ENCODE peak calls at places on chromosomes 3 and 15, in nine cellular contexts. E is cardiac muscle cell; J is heart left ventricle; M is aorta; R is tibial artery; O is colonic mucosa; K is CD8-positive, alpha-beta memory T cell; S is uterus; X is effector memory CD4-positive, alpha-beta T cell. Y is an unnamed sample.

GRCh38 chr3:31377045-31377642 is 155.6 kb upstream of the STT3B start:
- DNase-seq in E (no peak), J (no peak), M (no peak), R (no peak), O (no peak), K (no peak), S (no peak), X (peak), Y (no peak)

GRCh38 chr3:58952128-58952917 is 97.5 kb downstream of the CFAP20DC start:
- DNase-seq in E (no peak), J (no peak), M (no peak), R (no peak), O (no peak), K (no peak), S (no peak), X (no peak), Y (no peak)

GRCh38 chr15:31302778-31303433 is 23.7 kb upstream of the KLF13 start:
- DNase-seq in E (no peak), J (peak), M (no peak), R (peak), O (no peak), K (no peak), S (no peak), X (no peak), Y (no peak)

GRCh38 chr3:23241256-23241655 is 38.1 kb downstream of the UBE2E2 start:
- DNase-seq in E (no peak), J (no peak), M (no peak), R (no peak), O (no peak), K (no peak), S (no peak), X (no peak), Y (no peak)

GRCh38 chr15:101043011-101043410 is 123.9 kb downstream of the LRRK1 start:
- DNase-seq in E (no peak), J (peak), M (no peak), R (peak), O (no peak), K (no peak), S (no peak), X (no peak), Y (peak)

GRCh38 chr15:45138814-45139765 is 9.3 kb downstream of the DUOX1 start:
- DNase-seq in E (peak), J (no peak), M (peak), R (no peak), O (no peak), K (no peak), S (no peak), X (no peak), Y (peak)

GRCh38 chr3:39202094-39202493 is 9.7 kb upstream of the XIRP1 start:
- DNase-seq in E (peak), J (no peak), M (peak), R (no peak), O (peak), K (no peak), S (no peak), X (no peak), Y (no peak)

GRCh38 chr3:15360786-15361493 is 28.6 kb upstream of the SH3BP5 start:
- DNase-seq in E (no peak), J (no peak), M (no peak), R (no peak), O (no peak), K (no peak), S (no peak), X (no peak), Y (no peak)

GRCh38 chr3:95994338-95994737 is 820.1 kb upstream of the EPHA6 start:
- DNase-seq in E (no peak), J (no peak), M (no peak), R (no peak), O (no peak), K (no peak), S (no peak), X (no peak), Y (no peak)

GRCh38 chr15:74955796-74956647 is 550 bp downstream of the RPP25 start:
- DNase-seq in E (peak), J (peak), M (peak), R (peak), O (peak), K (peak), S (peak), X (peak), Y (peak)

GRCh38 chr15:67146214-67146613 is 80.8 kb downstream of the SMAD3 start:
- DNase-seq in E (no peak), J (peak), M (no peak), R (peak), O (peak), K (no peak), S (peak), X (no peak), Y (no peak)

GRCh38 chr3:69012111-69012835 is 1.2 kb downstream of the EOGT start:
- DNase-seq in E (no peak), J (peak), M (peak), R (peak), O (peak), K (no peak), S (peak), X (no peak), Y (peak)

GRCh38 chr3:95235916-95236315 is 1173.1 kb downstream of the NSUN3 start:
- DNase-seq in E (no peak), J (no peak), M (no peak), R (no peak), O (no peak), K (no peak), S (no peak), X (no peak), Y (no peak)

GRCh38 chr3:134803051-134803505 is 8.0 kb downstream of the EPHB1 start:
- DNase-seq in E (no peak), J (no peak), M (no peak), R (no peak), O (no peak), K (no peak), S (no peak), X (no peak), Y (no peak)

GRCh38 chr3:126112531-126113237 is 28.8 kb upstream of the SLC41A3 start:
- DNase-seq in E (no peak), J (peak), M (peak), R (peak), O (no peak), K (no peak), S (peak), X (no peak), Y (no peak)

GRCh38 chr15:36951747-36952247 is 148.6 kb downstream of the MEIS2 start:
- DNase-seq in E (peak), J (no peak), M (no peak), R (no peak), O (no peak), K (no peak), S (no peak), X (no peak), Y (no peak)

GRCh38 chr15:76105911-76106310 is 46.1 kb downstream of the TMEM266 start:
- DNase-seq in E (no peak), J (no peak), M (no peak), R (no peak), O (no peak), K (no peak), S (no peak), X (no peak), Y (no peak)

GRCh38 chr3:88795502-88795901 is 311.9 kb upstream of the EPHA3 start:
- DNase-seq in E (no peak), J (no peak), M (no peak), R (no peak), O (no peak), K (no peak), S (no peak), X (no peak), Y (no peak)

GRCh38 chr15:72532991-72533601 is 59.0 kb downstream of the ARIH1 start:
- DNase-seq in E (no peak), J (no peak), M (no peak), R (no peak), O (no peak), K (no peak), S (no peak), X (no peak), Y (no peak)

GRCh38 chr15:92163641-92164040 is 230.0 kb upstream of the ST8SIA2 start:
- DNase-seq in E (no peak), J (no peak), M (no peak), R (no peak), O (no peak), K (no peak), S (no peak), X (no peak), Y (no peak)

GRCh38 chr3:105899528-105899927 is 30.7 kb upstream of the CBLB start:
- DNase-seq in E (no peak), J (no peak), M (no peak), R (no peak), O (no peak), K (no peak), S (no peak), X (no peak), Y (no peak)

GRCh38 chr3:191566469-191566868 is 105.5 kb downstream of the PYDC2 start:
- DNase-seq in E (no peak), J (no peak), M (no peak), R (no peak), O (no peak), K (no peak), S (no peak), X (no peak), Y (no peak)

GRCh38 chr3:42202239-42202865 is 63.6 kb downstream of the CCK start:
- DNase-seq in E (no peak), J (no peak), M (no peak), R (no peak), O (no peak), K (no peak), S (no peak), X (no peak), Y (no peak)

GRCh38 chr3:67292356-67293225 is 294.5 kb downstream of the KBTBD8 start:
- DNase-seq in E (no peak), J (no peak), M (no peak), R (no peak), O (peak), K (no peak), S (no peak), X (no peak), Y (no peak)

GRCh38 chr3:53941945-53942344 is 50.3 kb upstream of the SELENOK start:
- DNase-seq in E (peak), J (no peak), M (no peak), R (no peak), O (no peak), K (no peak), S (no peak), X (no peak), Y (no peak)

GRCh38 chr15:28084547-28084946 is 14.6 kb downstream of the OCA2 start:
- DNase-seq in E (no peak), J (no peak), M (no peak), R (no peak), O (no peak), K (no peak), S (no peak), X (no peak), Y (no peak)

DNA sequence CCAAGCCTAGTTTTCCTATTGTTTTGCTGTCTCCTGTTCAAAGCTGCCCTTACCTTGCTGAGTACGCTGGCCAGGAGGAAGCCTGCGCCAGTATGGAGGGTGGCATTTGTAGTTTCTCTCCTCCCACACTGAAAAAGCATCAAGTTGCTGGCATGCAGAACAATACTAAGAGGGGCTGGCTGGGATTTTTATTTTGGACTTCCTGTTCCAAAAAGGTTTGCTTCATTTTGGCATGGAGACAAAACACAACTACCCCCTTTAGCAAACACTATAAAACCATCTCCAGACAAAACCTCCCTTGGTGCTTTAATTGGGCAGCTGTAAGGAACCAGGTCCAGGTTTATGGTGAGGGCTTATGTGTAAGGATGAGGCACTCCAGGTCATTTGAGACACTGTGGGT is 457.6 kb downstream of the PDCD6IP start:
- DNase-seq in E (no peak), J (no peak), M (no peak), R (no peak), O (no peak), K (no peak), S (no peak), X (no peak), Y (no peak)
- H3K27ac ChIP-seq in E (no peak), J (no peak), M (peak), R (no peak), O (no peak), K (no peak), S (peak), X (no peak), Y (no peak)

GRCh38 chr15:90870354-90871096 is 2.1 kb downstream of the FURIN start:
- DNase-seq in E (no peak), J (no peak), M (no peak), R (no peak), O (peak), K (no peak), S (no peak), X (no peak), Y (no peak)

GRCh38 chr15:90873488-90873997 is 5.2 kb downstream of the FURIN start:
- DNase-seq in E (no peak), J (no peak), M (no peak), R (no peak), O (no peak), K (no peak), S (no peak), X (no peak), Y (no peak)

GRCh38 chr15:90871097-90871715 is 2.8 kb downstream of the FURIN start:
- DNase-seq in E (peak), J (no peak), M (peak), R (no peak), O (peak), K (peak), S (peak), X (no peak), Y (no peak)

GRCh38 chr15:90872481-90873184 is 4.2 kb downstream of the FURIN start:
- DNase-seq in E (no peak), J (no peak), M (no peak), R (no peak), O (peak), K (peak), S (no peak), X (peak), Y (peak)

GRCh38 chr15:90871716-90872480 is 3.5 kb downstream of the FURIN start:
- DNase-seq in E (peak), J (no peak), M (peak), R (no peak), O (peak), K (peak), S (no peak), X (no peak), Y (peak)
- H3K27ac ChIP-seq in E (peak), J (peak), M (peak), R (peak), O (peak), K (peak), S (peak), X (peak), Y (peak)

GRCh38 chr3:10992017-10992945 is at the start of gene SLC6A1:
- DNase-seq in E (peak), J (no peak), M (peak), R (peak), O (no peak), K (no peak), S (peak), X (no peak), Y (no peak)
- H3K27ac ChIP-seq in E (no peak), J (no peak), M (no peak), R (no peak), O (no peak), K (no peak), S (peak), X (no peak), Y (no peak)

GRCh38 chr15:41585140-41586047 is 26.4 kb downstream of the TYRO3 start:
- DNase-seq in E (peak), J (peak), M (peak), R (no peak), O (peak), K (peak), S (peak), X (no peak), Y (no peak)
- H3K27ac ChIP-seq in E (no peak), J (no peak), M (no peak), R (peak), O (no peak), K (no peak), S (peak), X (no peak), Y (no peak)

DNA sequence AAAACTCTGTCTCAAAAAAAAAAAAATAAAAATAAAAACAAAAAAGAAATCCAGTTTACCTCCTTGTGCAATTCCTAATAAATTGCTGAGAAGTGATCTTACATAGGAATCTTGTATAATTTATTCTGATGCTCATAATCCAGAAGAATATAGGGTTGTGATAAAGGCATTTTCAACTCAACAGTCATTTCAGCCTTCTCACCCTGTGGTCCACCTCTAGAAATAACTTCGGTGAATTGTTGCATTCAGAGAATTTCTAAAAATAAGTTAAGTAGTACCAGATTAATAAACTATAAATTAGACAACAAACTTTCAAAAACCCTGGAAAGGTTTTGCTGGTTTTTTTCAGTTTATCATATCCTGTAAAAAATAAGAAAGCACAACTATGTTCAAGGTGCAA is 20.2 kb downstream of the RAF1 start:
- DNase-seq in E (no peak), J (no peak), M (no peak), R (no peak), O (no peak), K (no peak), S (no peak), X (no peak), Y (no peak)
- H3K27ac ChIP-seq in E (peak), J (no peak), M (peak), R (peak), O (no peak), K (no peak), S (no peak), X (no peak), Y (no peak)

DNA sequence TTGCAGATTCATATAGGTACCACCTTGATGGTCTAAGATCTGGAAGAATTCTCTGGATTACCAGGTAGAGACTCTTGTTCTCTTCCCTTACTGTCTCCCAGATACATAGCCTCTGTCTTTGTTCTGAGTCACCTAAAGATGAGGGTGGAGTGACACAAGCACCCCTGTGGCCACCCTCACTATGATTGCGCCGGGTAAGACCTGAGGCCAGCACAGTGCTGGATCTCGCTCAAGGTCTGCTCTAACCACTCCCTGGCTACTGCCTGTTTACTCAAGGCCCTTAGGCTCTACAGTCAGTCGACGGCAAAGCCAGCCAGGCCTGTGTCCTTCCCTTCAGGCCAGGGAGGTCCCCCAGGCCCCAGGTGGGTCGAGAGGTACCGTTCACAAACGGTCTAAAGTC is 88.3 kb downstream of the ARHGEF26 start:
- DNase-seq in E (no peak), J (no peak), M (no peak), R (no peak), O (no peak), K (no peak), S (no peak), X (no peak), Y (no peak)
- H3K27ac ChIP-seq in E (no peak), J (no peak), M (no peak), R (no peak), O (no peak), K (no peak), S (no peak), X (no peak), Y (no peak)

DNA sequence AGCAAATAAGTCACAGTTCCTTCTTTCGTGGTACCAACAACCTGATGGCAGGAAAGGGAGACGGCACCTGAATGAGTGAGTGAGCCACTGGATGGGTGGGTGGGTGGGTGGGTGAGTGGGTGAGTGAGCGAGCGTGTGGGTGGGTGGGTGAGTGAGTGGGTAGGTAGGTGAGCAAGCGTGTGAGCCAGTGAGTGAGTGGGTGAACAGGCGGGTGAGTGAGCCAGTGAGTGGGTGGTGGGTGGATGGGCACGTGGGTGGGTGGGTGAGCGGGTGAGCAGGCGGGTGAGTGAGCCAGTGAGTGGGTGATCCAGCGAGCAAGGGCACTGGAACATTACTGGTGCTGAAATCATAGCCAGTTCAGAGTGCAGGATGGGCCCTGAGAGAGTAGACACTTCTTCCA is 152.8 kb downstream of the MEGF11 start:
- DNase-seq in E (no peak), J (no peak), M (no peak), R (no peak), O (no peak), K (no peak), S (no peak), X (no peak), Y (peak)
- H3K27ac ChIP-seq in E (no peak), J (no peak), M (no peak), R (no peak), O (no peak), K (no peak), S (no peak), X (no peak), Y (no peak)

GRCh38 chr3:114499986-114500385 is 206.2 kb downstream of the TIGIT start:
- DNase-seq in E (no peak), J (no peak), M (no peak), R (no peak), O (no peak), K (no peak), S (no peak), X (no peak), Y (no peak)
- H3K27ac ChIP-seq in E (no peak), J (no peak), M (no peak), R (no peak), O (no peak), K (no peak), S (no peak), X (no peak), Y (no peak)

DNA sequence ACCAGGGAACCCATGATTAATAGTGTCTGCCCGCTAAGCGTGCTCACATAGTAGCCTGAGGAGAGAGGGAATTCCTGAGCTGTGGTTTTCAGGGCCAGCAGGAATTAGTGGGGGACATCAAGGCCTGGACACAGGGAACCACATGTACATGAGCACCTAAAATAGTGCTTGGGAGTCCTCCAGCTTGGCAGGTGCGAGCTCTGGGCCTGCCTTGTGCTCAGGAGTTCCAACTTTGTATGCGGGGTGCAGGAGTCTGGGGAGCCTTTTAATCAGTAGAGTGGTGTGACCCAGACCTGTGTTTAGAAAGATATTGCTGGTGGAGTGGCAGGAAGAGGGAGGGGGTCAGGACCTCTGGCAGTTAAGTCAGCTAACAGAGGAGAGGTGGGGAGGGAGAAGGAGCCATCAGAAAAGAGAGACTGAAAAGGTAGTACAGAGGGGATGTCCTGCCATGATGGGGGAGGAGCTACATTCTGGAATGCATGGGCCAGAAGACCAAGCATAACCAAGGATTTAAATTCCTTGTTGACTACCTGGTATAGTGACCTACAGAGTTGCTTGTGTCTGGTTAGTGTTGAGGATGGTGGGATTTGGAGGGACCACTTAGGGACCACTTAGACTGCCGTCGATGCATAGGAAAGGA is 1.9 kb downstream of the DAG1 start:
- DNase-seq in E (no peak), J (peak), M (no peak), R (no peak), O (no peak), K (no peak), S (no peak), X (no peak), Y (no peak)
- H3K27ac ChIP-seq in E (peak), J (peak), M (no peak), R (peak), O (no peak), K (no peak), S (peak), X (peak), Y (peak)